ENCODE peak calls at places on chromosomes 3 and 15, in five cellular contexts. U is stimulated activated CD4-positive, alpha-beta T cell treated with anti-CD3 and anti-CD28 coated beads, Interleukin-15, amount 100 ng/mL, for 24 hours; F is activated T-helper 1 cell treated with Interleukin-2 at 50 U/mL for 16 hours; T is left lobe of liver; C is Right ventricle myocardium inferior. H is an unnamed sample.
A peak's percentile ranks its signal among the peaks of the same experiment; 100 is the strongest.

GRCh38 chr3:31823184-31823583 is 157.9 kb downstream of the OSBPL10 start:
- DNase-seq in U (no peak), F (no peak), T (no peak), C (no peak), H (no peak)

GRCh38 chr3:53147161-53147902 is 13.7 kb upstream of the PRKCD start:
- DNase-seq in U (no peak), F (no peak), T (no peak), C (no peak), H (no peak)

GRCh38 chr3:158809642-158810041 is 7.8 kb downstream of the MFSD1 start:
- DNase-seq in U (no peak), F (no peak), T (no peak), C (no peak), H (no peak)

GRCh38 chr3:125240496-125240895 is 27.9 kb upstream of the SLC12A8 start:
- DNase-seq in U (no peak), F (no peak), T (no peak), C (no peak), H (no peak)

GRCh38 chr3:175212896-175213295 is 353.8 kb downstream of the NAALADL2 start:
- DNase-seq in U (no peak), F (no peak), T (no peak), C (no peak), H (no peak)

GRCh38 chr3:176428552-176428951 is 768.7 kb downstream of the TBL1XR1 start:
- DNase-seq in U (no peak), F (no peak), T (no peak), C (no peak), H (no peak)

GRCh38 chr3:11195721-11196332 is 41.5 kb downstream of the HRH1 start:
- DNase-seq in U (peak; percentile 41), F (no peak), T (no peak), C (no peak), H (no peak)

GRCh38 chr3:49415931-49416601 is 3.8 kb downstream of the TCTA start:
- DNase-seq in U (peak; percentile 68), F (peak; percentile 27), T (no peak), C (no peak), H (no peak)

GRCh38 chr3:29406433-29406832 is 125.6 kb downstream of the RBMS3 start:
- DNase-seq in U (no peak), F (no peak), T (no peak), C (no peak), H (no peak)

GRCh38 chr3:31038086-31038737 is 143.8 kb upstream of the GADL1 start:
- DNase-seq in U (no peak), F (no peak), T (no peak), C (no peak), H (no peak)

GRCh38 chr3:71305246-71306206 is 278.0 kb downstream of the FOXP1 start:
- DNase-seq in U (peak; percentile 39), F (no peak), T (no peak), C (no peak), H (no peak)

GRCh38 chr3:12797124-12797891 is 828 bp downstream of the CAND2 start:
- DNase-seq in U (no peak), F (no peak), T (peak; percentile 38), C (no peak), H (no peak)

GRCh38 chr3:103613738-103614137 is 1178.9 kb downstream of the ZPLD1 start:
- DNase-seq in U (no peak), F (no peak), T (no peak), C (no peak), H (no peak)

GRCh38 chr3:66494964-66495581 is 5.7 kb downstream of the LRIG1 start:
- DNase-seq in U (no peak), F (no peak), T (no peak), C (no peak), H (no peak)

GRCh38 chr3:16423298-16423697 is 90.2 kb downstream of the RFTN1 start:
- DNase-seq in U (no peak), F (no peak), T (no peak), C (no peak), H (no peak)

GRCh38 chr15:79315623-79316328 is 4.9 kb downstream of the TMED3 start:
- DNase-seq in U (no peak), F (no peak), T (no peak), C (peak; percentile 74), H (no peak)

GRCh38 chr3:12929801-12930200 is 88.4 kb upstream of the RPL32 start:
- DNase-seq in U (peak; percentile 13), F (no peak), T (no peak), C (no peak), H (no peak)

GRCh38 chr3:170598091-170598502 is 12.2 kb upstream of the SLC7A14 start:
- DNase-seq in U (no peak), F (no peak), T (no peak), C (no peak), H (no peak)

GRCh38 chr3:79766474-79767193 is 1.2 kb downstream of the ROBO1 start:
- DNase-seq in U (no peak), F (no peak), T (no peak), C (no peak), H (no peak)

GRCh38 chr15:79028411-79028964 is 62.1 kb downstream of the RASGRF1 start:
- DNase-seq in U (peak; percentile 57), F (no peak), T (peak; percentile 55), C (no peak), H (peak; percentile 16)

GRCh38 chr3:182937293-182938051 is 42.9 kb downstream of the DCUN1D1 start:
- DNase-seq in U (no peak), F (no peak), T (no peak), C (no peak), H (no peak)

GRCh38 chr3:149813367-149814281 is 609 bp downstream of the RNF13 start:
- DNase-seq in U (peak; percentile 20), F (no peak), T (peak; percentile 49), C (no peak), H (no peak)

GRCh38 chr3:64184621-64185020 is 40.6 kb downstream of the PRICKLE2 start:
- DNase-seq in U (no peak), F (no peak), T (no peak), C (no peak), H (no peak)

GRCh38 chr15:81291916-81292424 is 32.0 kb downstream of the STARD5 start:
- DNase-seq in U (no peak), F (no peak), T (no peak), C (no peak), H (no peak)

GRCh38 chr15:100124936-100125626 is 216.7 kb downstream of the ADAMTS17 start:
- DNase-seq in U (no peak), F (no peak), T (no peak), C (no peak), H (peak; percentile 2)

GRCh38 chr3:110995461-110996226 is 76.0 kb upstream of the NECTIN3 start:
- DNase-seq in U (no peak), F (no peak), T (no peak), C (no peak), H (no peak)

GRCh38 chr3:29285356-29286070 is 4.6 kb downstream of the RBMS3 start:
- DNase-seq in U (no peak), F (no peak), T (no peak), C (no peak), H (no peak)

H was measured in NCI-H1436.